ENCODE peak calls at places on chromosome 2, in eight cellular contexts. Z is islet precursor cell; P is activated CD4-positive, alpha-beta memory T cell treated with anti-CD3 and anti-CD28 coated beads for 36 hours; C is activated CD4-positive, CD25-positive, alpha-beta regulatory T cell; U is substantia nigra; K is upper lobe of right lung; T is CD8-positive, alpha-beta T cell; D is GM03348. V is an unnamed sample.

GRCh38 chr2:233764761-233765160 is 4.7 kb downstream of the UGT1A1 start:
- DNase-seq in Z (no peak), P (no peak), C (no peak), U (no peak), K (no peak), T (no peak), D (no peak), V (no peak)

GRCh38 chr2:9666306-9666705 is 35.5 kb upstream of the YWHAQ start:
- DNase-seq in Z (no peak), P (no peak), C (no peak), U (no peak), K (no peak), T (no peak), D (no peak), V (no peak)

GRCh38 chr2:70188460-70188859 is 2.4 kb downstream of the C2orf42 start:
- DNase-seq in Z (no peak), P (no peak), C (no peak), U (no peak), K (no peak), T (no peak), D (no peak), V (no peak)

GRCh38 chr2:207257291-207258190 is 91.8 kb upstream of the KLF7 start:
- DNase-seq in Z (no peak), P (no peak), C (no peak), U (no peak), K (no peak), T (no peak), D (no peak), V (no peak)

GRCh38 chr2:83991992-83992391 is 467.1 kb downstream of the SUCLG1 start:
- DNase-seq in Z (peak), P (no peak), C (no peak), U (no peak), K (no peak), T (no peak), D (no peak), V (no peak)

GRCh38 chr2:159711562-159712193 is 628 bp upstream of the MARCHF7 start:
- DNase-seq in Z (no peak), P (no peak), C (no peak), U (no peak), K (no peak), T (no peak), D (no peak), V (no peak)

GRCh38 chr2:72112981-72113846 is 34.4 kb downstream of the CYP26B1 start:
- DNase-seq in Z (no peak), P (no peak), C (no peak), U (no peak), K (no peak), T (no peak), D (no peak), V (no peak)

GRCh38 chr2:147933931-147934330 is 86.6 kb downstream of the ORC4 start:
- DNase-seq in Z (no peak), P (no peak), C (no peak), U (no peak), K (no peak), T (no peak), D (no peak), V (no peak)

V was measured in dermis microvascular lymphatic vessel endothelial cell.